ENCODE peak calls at places on chromosomes 16 and 17, in five cellular contexts. B is stimulated activated CD4-positive, alpha-beta T cell treated with anti-CD3 and anti-CD28 coated beads, Interleukin-1b, Interleukin-23, amount 100 ng/mL, for 1 hour; M is AG10803; W is NCI-H146; L is memory B cell. S is an unnamed sample.

GRCh38 chr16:57203451-57203850 is 17.3 kb downstream of the RSPRY1 start:
- DNase-seq in W (no peak), B (no peak), L (no peak), M (peak; percentile 62), S (no peak)

GRCh38 chr16:67547423-67548264 is 14.7 kb upstream of the CTCF start:
- DNase-seq in L (peak; percentile 65), B (no peak), M (no peak), W (peak; percentile 27), S (no peak)

GRCh38 chr17:35752471-35752870 is 568 bp downstream of the GAS2L2 start:
- DNase-seq in L (no peak), B (no peak), W (peak; percentile 28), M (no peak), S (no peak)

GRCh38 chr16:85862476-85863383 is 36.2 kb upstream of the IRF8 start:
- DNase-seq in W (no peak), M (no peak), L (no peak), B (no peak), S (no peak)

GRCh38 chr16:60648260-60648659 is 1388.0 kb downstream of the CDH8 start:
- DNase-seq in B (no peak), M (no peak), W (no peak), L (no peak), S (no peak)

GRCh38 chr17:73393962-73394361 is 82.2 kb upstream of the CDC42EP4 start:
- DNase-seq in W (no peak), M (no peak), L (no peak), B (no peak), S (no peak)

GRCh38 chr16:72236866-72237265 is 64.9 kb upstream of the PMFBP1 start:
- DNase-seq in L (no peak), M (no peak), B (no peak), W (no peak), S (no peak)

GRCh38 chr16:85914423-85914794 is 15.4 kb downstream of the IRF8 start:
- DNase-seq in B (no peak), M (no peak), W (no peak), L (no peak), S (no peak)

GRCh38 chr17:7837375-7838290 is 3.6 kb downstream of the KDM6B start:
- DNase-seq in W (no peak), M (no peak), B (no peak), L (no peak), S (no peak)

GRCh38 chr17:17022011-17022800 is 20.1 kb upstream of the MPRIP start:
- DNase-seq in B (no peak), L (no peak), W (no peak), M (no peak), S (no peak)

GRCh38 chr17:19935169-19935568 is 42.5 kb downstream of the AKAP10 start:
- DNase-seq in B (no peak), L (no peak), M (no peak), W (no peak), S (no peak)

GRCh38 chr17:76740329-76741118 is 2.6 kb downstream of the MFSD11 start:
- DNase-seq in M (no peak), W (no peak), L (no peak), B (no peak), S (no peak)

GRCh38 chr16:55821210-55821609 is 11.7 kb downstream of the CES1 start:
- DNase-seq in L (no peak), B (no peak), W (no peak), M (no peak), S (no peak)

GRCh38 chr17:78124081-78124835 is 4.3 kb downstream of the TMC6 start:
- DNase-seq in W (no peak), L (peak; percentile 63), B (no peak), M (no peak), S (no peak)

GRCh38 chr16:49696414-49697101 is 159.4 kb downstream of the ZNF423 start:
- DNase-seq in W (peak; percentile 78), L (no peak), M (no peak), B (no peak), S (no peak)

GRCh38 chr17:17376362-17376761 is 73.2 kb downstream of the NT5M start:
- DNase-seq in L (no peak), W (no peak), M (peak; percentile 89), B (no peak), S (no peak)

GRCh38 chr17:2239882-2240430 is 63.6 kb downstream of the SMG6 start:
- DNase-seq in L (peak; percentile 25), M (peak; percentile 84), W (no peak), B (no peak), S (no peak)

GRCh38 chr17:76268015-76268749 is 3.0 kb downstream of the UBALD2 start:
- DNase-seq in L (peak; percentile 73), B (peak; percentile 57), W (no peak), M (peak; percentile 80), S (no peak)

GRCh38 chr16:34050787-34051320 is 591.4 kb downstream of the TP53TG3F start:
- DNase-seq in M (no peak), L (no peak), B (no peak), W (no peak), S (no peak)

S was measured in GM18507.